ENCODE peak calls at places on chromosomes 1 and 21, in nine cellular contexts. B is fibroblast of lung, F is breast epithelium, R is BE2C, K is Caco-2, S is fibroblast of the aortic adventitia, E is cardiac muscle cell, Y is sigmoid colon, X is GM12865. U is an unnamed sample.

GRCh38 chr1:62687421-62687902 is 724 bp downstream of the DOCK7 start:
- DNase-seq in B (peak), F (no peak), R (no peak), K (peak), S (peak), E (peak), Y (peak), X (peak), U (no peak)

GRCh38 chr1:178633068-178633467 is 92.0 kb upstream of the RALGPS2 start:
- DNase-seq in B (peak), F (no peak), R (no peak), K (no peak), S (peak), E (no peak), Y (no peak), X (no peak), U (no peak)

GRCh38 chr21:16794944-16795343 is 717.9 kb upstream of the CXADR start:
- DNase-seq in B (peak), F (no peak), R (no peak), K (no peak), S (peak), E (no peak), Y (no peak), X (no peak), U (no peak)

GRCh38 chr1:177753655-177754054 is 216.2 kb downstream of the SEC16B start:
- DNase-seq in B (no peak), F (no peak), R (no peak), K (no peak), S (no peak), E (no peak), Y (no peak), X (no peak), U (no peak)

GRCh38 chr1:61504840-61505239 is 220.1 kb downstream of the TM2D1 start:
- DNase-seq in B (peak), F (no peak), R (peak), K (no peak), S (peak), E (no peak), Y (no peak), X (no peak), U (no peak)

GRCh38 chr1:192626366-192627179 is 9.4 kb upstream of the RGS13 start:
- DNase-seq in B (no peak), F (no peak), R (no peak), K (no peak), S (peak), E (no peak), Y (no peak), X (peak), U (no peak)

GRCh38 chr21:15645830-15646229 is 84.0 kb upstream of the USP25 start:
- DNase-seq in B (peak), F (no peak), R (no peak), K (no peak), S (no peak), E (no peak), Y (no peak), X (no peak), U (no peak)

GRCh38 chr1:19877821-19878636 is 4.2 kb upstream of the OTUD3 start:
- DNase-seq in B (no peak), F (peak), R (peak), K (peak), S (no peak), E (no peak), Y (no peak), X (no peak), U (no peak)

GRCh38 chr1:171985639-171986038 is 144.3 kb downstream of the DNM3 start:
- DNase-seq in B (no peak), F (no peak), R (peak), K (peak), S (no peak), E (peak), Y (no peak), X (peak), U (no peak)

GRCh38 chr1:26848947-26849774 is 13.8 kb upstream of the SFN start:
- DNase-seq in B (peak), F (no peak), R (no peak), K (no peak), S (peak), E (no peak), Y (no peak), X (no peak), U (peak)

GRCh38 chr1:64471724-64472276 is 1.9 kb downstream of the CACHD1 start:
- DNase-seq in B (peak), F (no peak), R (no peak), K (no peak), S (no peak), E (no peak), Y (no peak), X (no peak), U (no peak)

GRCh38 chr1:98791498-98791897 is 130.0 kb downstream of the SNX7 start:
- DNase-seq in B (no peak), F (no peak), R (no peak), K (no peak), S (no peak), E (no peak), Y (no peak), X (no peak), U (no peak)

GRCh38 chr1:64229307-64229706 is 25.9 kb downstream of the UBE2U start:
- DNase-seq in B (no peak), F (no peak), R (no peak), K (no peak), S (no peak), E (peak), Y (no peak), X (no peak), U (no peak)

GRCh38 chr1:160401972-160402795 is 1.8 kb downstream of the VANGL2 start:
- DNase-seq in B (no peak), F (no peak), R (no peak), K (no peak), S (no peak), E (no peak), Y (no peak), X (no peak), U (no peak)

GRCh38 chr1:155466996-155467395 is 95.6 kb downstream of the ASH1L start:
- DNase-seq in B (peak), F (no peak), R (no peak), K (no peak), S (peak), E (no peak), Y (no peak), X (no peak), U (no peak)

GRCh38 chr1:89633103-89633744 is at the start of gene LRRC8C:
- DNase-seq in B (peak), F (peak), R (peak), K (peak), S (peak), E (peak), Y (peak), X (peak), U (peak)

GRCh38 chr1:40042337-40042736 is 1.8 kb downstream of the CAP1 start:
- DNase-seq in B (peak), F (no peak), R (no peak), K (no peak), S (no peak), E (no peak), Y (no peak), X (no peak), U (no peak)

GRCh38 chr1:30656171-30656940 is 67.0 kb downstream of the MATN1 start:
- DNase-seq in B (no peak), F (no peak), R (no peak), K (no peak), S (no peak), E (peak), Y (no peak), X (no peak), U (no peak)

GRCh38 chr1:30785714-30786113 is 28.1 kb upstream of the LAPTM5 start:
- DNase-seq in B (no peak), F (no peak), R (no peak), K (no peak), S (no peak), E (no peak), Y (no peak), X (no peak), U (no peak)

GRCh38 chr1:23424171-23424959 is at the start of gene TCEA3:
- DNase-seq in B (no peak), F (no peak), R (no peak), K (peak), S (no peak), E (peak), Y (peak), X (no peak), U (no peak)

GRCh38 chr1:230566481-230566880 is 75.8 kb upstream of the COG2 start:
- DNase-seq in B (no peak), F (no peak), R (no peak), K (no peak), S (no peak), E (no peak), Y (no peak), X (no peak), U (no peak)

GRCh38 chr1:230568676-230569075 is 73.6 kb upstream of the COG2 start:
- DNase-seq in B (peak), F (no peak), R (no peak), K (no peak), S (no peak), E (no peak), Y (no peak), X (no peak), U (no peak)

GRCh38 chr1:230561570-230561969 is 80.7 kb upstream of the COG2 start:
- DNase-seq in B (no peak), F (no peak), R (no peak), K (no peak), S (no peak), E (no peak), Y (no peak), X (no peak), U (no peak)

GRCh38 chr1:230568008-230568407 is 74.3 kb upstream of the COG2 start:
- DNase-seq in B (peak), F (no peak), R (peak), K (peak), S (peak), E (peak), Y (no peak), X (peak), U (peak)

DNA sequence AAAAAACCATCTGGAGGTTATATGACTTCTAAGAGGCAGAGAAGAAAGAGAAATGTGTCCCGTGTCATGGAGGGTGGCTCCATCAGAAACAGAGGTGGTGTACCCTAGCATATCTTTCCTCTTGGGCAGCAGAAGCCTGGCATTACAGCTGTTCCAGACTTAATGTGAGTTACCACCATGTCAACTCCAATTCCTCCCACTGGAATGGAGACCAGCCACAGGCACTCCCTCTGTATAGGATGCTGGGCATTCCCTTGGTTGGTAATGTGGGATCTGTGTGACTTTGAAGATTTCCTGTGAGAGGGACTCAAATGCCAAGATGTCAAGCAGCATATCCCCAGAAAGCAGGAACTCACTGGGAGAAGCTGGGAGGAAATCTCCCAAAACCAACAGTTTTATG is 77.1 kb upstream of the COG2 start:
- DNase-seq in B (no peak), F (no peak), R (no peak), K (no peak), S (no peak), E (no peak), Y (no peak), X (no peak), U (no peak)
- TF ChIP-seq CTCF in B (no peak), F (no peak), R (no peak), K (no peak), S (no peak), E (no peak), Y (no peak), X (no peak), U (no peak)

GRCh38 chr1:227753999-227754764 is 18.9 kb downstream of the SNAP47 start:
- DNase-seq in B (peak), F (no peak), R (no peak), K (no peak), S (peak), E (no peak), Y (no peak), X (no peak), U (no peak)
- TF ChIP-seq CTCF in B (no peak), F (no peak), R (no peak), K (no peak), S (no peak), E (no peak), Y (no peak), X (no peak), U (no peak)

GRCh38 chr21:39022901-39023693 is 160.2 kb downstream of the PSMG1 start:
- DNase-seq in B (peak), F (peak), R (no peak), K (no peak), S (peak), E (peak), Y (peak), X (no peak), U (no peak)
- TF ChIP-seq CTCF in B (peak), F (no peak), R (peak), K (no peak), S (peak), E (peak), Y (no peak), X (no peak), U (peak)

GRCh38 chr1:31939484-31940329 is 1.5 kb upstream of the PTP4A2 start:
- DNase-seq in B (peak), F (peak), R (peak), K (peak), S (peak), E (peak), Y (no peak), X (peak), U (peak)
- TF ChIP-seq CTCF in B (peak), F (peak), R (peak), K (peak), S (peak), E (peak), Y (no peak), X (peak), U (peak)

GRCh38 chr21:42973991-42974831 is at the start of gene PKNOX1:
- DNase-seq in B (peak), F (peak), R (peak), K (peak), S (peak), E (peak), Y (peak), X (peak), U (peak)
- TF ChIP-seq CTCF in B (no peak), F (no peak), R (no peak), K (no peak), S (peak), E (no peak), Y (no peak), X (no peak), U (no peak)

GRCh38 chr1:102796429-102796828 is 311.9 kb downstream of the COL11A1 start:
- DNase-seq in B (no peak), F (no peak), R (no peak), K (no peak), S (no peak), E (no peak), Y (no peak), X (no peak), U (no peak)

DNA sequence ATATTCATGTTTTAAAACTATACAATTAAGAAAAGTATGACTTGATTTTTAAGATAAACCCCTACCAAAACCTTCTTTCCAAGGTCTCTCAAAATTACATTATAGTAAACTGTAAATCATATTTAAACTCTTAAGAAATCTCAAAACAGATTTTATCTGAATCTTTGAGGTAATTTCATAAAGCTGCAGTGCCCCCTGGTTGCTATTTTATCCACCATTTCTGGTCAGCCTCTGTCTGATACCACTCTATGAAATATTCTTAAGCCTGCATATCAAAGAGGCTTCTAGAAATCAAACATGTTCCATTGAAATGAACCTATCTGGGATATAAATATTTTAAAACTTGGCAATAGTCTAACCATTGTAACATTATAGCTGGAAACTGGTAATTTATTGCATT is 317.3 kb downstream of the COL11A1 start:
- DNase-seq in B (peak), F (no peak), R (peak), K (no peak), S (no peak), E (no peak), Y (no peak), X (no peak), U (no peak)
- TF ChIP-seq CTCF in B (no peak), F (no peak), R (peak), K (no peak), S (no peak), E (peak), Y (peak), X (no peak), U (peak)

U was measured in RWPE2.